ENCODE peak calls at places on chromosome 9, in seven cellular contexts. K, R, M, O, J, F and T are unnamed samples.

GRCh38 chr9:15927131-15927530 is 374.3 kb downstream of the CCDC171 start:
- DNase-seq in M (no peak), F (no peak), O (no peak), J (no peak), R (no peak), K (peak), T (no peak)

GRCh38 chr9:96877269-96877668 is 23.0 kb upstream of the ZNF782 start:
- DNase-seq in R (no peak), F (no peak), J (no peak), M (no peak), K (no peak), O (no peak), T (no peak)

GRCh38 chr9:91711755-91712591 is 238.1 kb downstream of the ROR2 start:
- DNase-seq in O (no peak), F (no peak), J (peak), K (no peak), R (peak), M (peak), T (no peak)

GRCh38 chr9:106964822-106965525 is 102.0 kb downstream of the ZNF462 start:
- DNase-seq in K (no peak), O (no peak), R (no peak), M (no peak), J (no peak), F (no peak), T (no peak)

GRCh38 chr9:95892690-95893089 is 17.2 kb downstream of the ERCC6L2 start:
- DNase-seq in J (no peak), F (no peak), R (no peak), K (no peak), O (no peak), M (no peak), T (no peak)

GRCh38 chr9:90939367-90939766 is 137.7 kb downstream of the SYK start:
- DNase-seq in J (no peak), M (no peak), F (no peak), O (no peak), R (no peak), K (no peak), T (no peak)

GRCh38 chr9:14935917-14936316 is 25.7 kb upstream of the FREM1 start:
- DNase-seq in F (no peak), J (no peak), R (no peak), M (no peak), K (no peak), O (no peak), T (no peak)

GRCh38 chr9:131279927-131280530 is 3.7 kb upstream of the FAM78A start:
- DNase-seq in M (no peak), O (no peak), J (no peak), F (no peak), R (no peak), K (no peak), T (no peak)

GRCh38 chr9:116687074-116687761 is at the start of gene TRIM32:
- DNase-seq in M (peak), J (peak), F (peak), O (peak), R (peak), K (peak), T (peak)

GRCh38 chr9:16112116-16112515 is 559.3 kb downstream of the CCDC171 start:
- DNase-seq in J (no peak), M (no peak), F (no peak), O (no peak), R (no peak), K (no peak), T (no peak)

GRCh38 chr9:16125637-16126036 is 572.8 kb downstream of the CCDC171 start:
- DNase-seq in O (no peak), K (no peak), M (no peak), J (no peak), R (no peak), F (no peak), T (no peak)

GRCh38 chr9:91900057-91900816 is 49.8 kb downstream of the ROR2 start:
- DNase-seq in O (no peak), J (no peak), F (peak), K (no peak), R (no peak), M (no peak), T (no peak)

GRCh38 chr9:127970401-127971313 is 10.1 kb downstream of the EEIG1 start:
- DNase-seq in O (no peak), J (no peak), R (peak), M (peak), K (no peak), F (no peak), T (no peak)

GRCh38 chr9:38096238-38096805 is 27.3 kb upstream of the SHB start:
- DNase-seq in R (no peak), K (no peak), J (no peak), F (no peak), O (no peak), M (no peak), T (no peak)

GRCh38 chr9:95202076-95202681 is 115.3 kb downstream of the FANCC start:
- DNase-seq in K (no peak), M (no peak), J (no peak), F (no peak), O (no peak), R (no peak), T (peak)

GRCh38 chr9:84750152-84750865 is 80.8 kb downstream of the NTRK2 start:
- DNase-seq in R (peak), M (no peak), F (no peak), J (no peak), K (no peak), O (no peak), T (peak)